ENCODE peak calls at places on chromosomes 6 and 20, in nine cellular contexts. T, K, G, E, C, W, Q, U and Y are unnamed samples.

GRCh38 chr20:45229264-45230056 is 8.3 kb downstream of the SEMG2 start:
- DNase-seq in Q (peak; percentile 69), W (peak; percentile 63), C (peak; percentile 84), T (peak; percentile 13), K (no peak), E (peak; percentile 97), U (no peak), G (no peak), Y (no peak)

GRCh38 chr6:36386495-36387439 is 702 bp downstream of the ETV7 start:
- DNase-seq in W (peak; percentile 43), U (peak; percentile 54), T (peak; percentile 64), Q (peak; percentile 44), K (peak; percentile 32), G (peak; percentile 54), E (peak; percentile 37), C (no peak), Y (no peak)

GRCh38 chr6:73262701-73263569 is at the start of gene KHDC1:
- DNase-seq in W (peak; percentile 29), G (peak; percentile 73), Q (peak; percentile 45), C (peak; percentile 90), T (peak; percentile 54), E (peak; percentile 53), U (peak; percentile 53), K (no peak), Y (peak; percentile 51)

GRCh38 chr6:115729036-115729435 is 331.7 kb downstream of the FRK start:
- DNase-seq in G (no peak), U (no peak), K (no peak), Q (no peak), W (no peak), C (peak; percentile 42), E (no peak), T (no peak), Y (no peak)

GRCh38 chr6:6825153-6825847 is 236.8 kb downstream of the LY86 start:
- DNase-seq in U (no peak), T (no peak), G (no peak), Q (no peak), K (peak; percentile 19), C (no peak), W (peak; percentile 47), E (peak; percentile 69), Y (no peak)

GRCh38 chr6:140475086-140475485 is 1100.6 kb upstream of the CITED2 start:
- DNase-seq in W (no peak), T (no peak), C (no peak), Q (no peak), K (peak; percentile 51), U (no peak), G (no peak), E (no peak), Y (no peak)

GRCh38 chr20:31740208-31740607 is 1.1 kb downstream of the TPX2 start:
- DNase-seq in K (no peak), E (no peak), U (peak; percentile 54), T (peak; percentile 76), W (no peak), Q (no peak), G (no peak), C (no peak), Y (no peak)

GRCh38 chr20:19683168-19683567 is 74.9 kb upstream of the RIN2 start:
- DNase-seq in Q (peak; percentile 30), W (no peak), K (no peak), T (no peak), G (no peak), U (no peak), C (no peak), E (no peak), Y (no peak)

GRCh38 chr6:166599158-166599557 is 12.7 kb upstream of the RAMACL start:
- DNase-seq in C (no peak), K (no peak), T (no peak), G (no peak), Q (no peak), U (no peak), W (no peak), E (no peak), Y (no peak)

GRCh38 chr20:54512694-54513093 is 37.3 kb downstream of the DOK5 start:
- DNase-seq in K (no peak), U (no peak), G (no peak), T (no peak), E (no peak), C (no peak), W (no peak), Q (no peak), Y (no peak)

GRCh38 chr6:162387723-162388382 is 339.7 kb downstream of the PRKN start:
- DNase-seq in K (no peak), G (no peak), Q (no peak), C (no peak), E (no peak), U (no peak), W (no peak), T (no peak), Y (no peak)

GRCh38 chr20:43799150-43799711 is 72.4 kb upstream of the GTSF1L start:
- DNase-seq in C (no peak), U (peak; percentile 5), W (no peak), T (no peak), E (no peak), G (no peak), K (no peak), Q (no peak), Y (no peak)

GRCh38 chr6:46821348-46821992 is 28.3 kb downstream of the MEP1A start:
- DNase-seq in U (no peak), C (no peak), E (no peak), G (no peak), K (no peak), T (no peak), W (no peak), Q (no peak), Y (no peak)

GRCh38 chr6:16659471-16660156 is 101.6 kb downstream of the ATXN1 start:
- DNase-seq in W (no peak), Q (no peak), T (no peak), G (no peak), C (no peak), U (no peak), K (no peak), E (no peak), Y (no peak)

GRCh38 chr6:108497883-108498282 is 62.8 kb upstream of the FOXO3 start:
- DNase-seq in U (peak; percentile 42), C (no peak), W (no peak), E (peak; percentile 39), T (peak; percentile 76), K (no peak), G (no peak), Q (no peak), Y (no peak)

GRCh38 chr6:30974488-30975252 is 8.8 kb upstream of the MUC21 start:
- DNase-seq in W (no peak), E (no peak), G (no peak), U (no peak), C (no peak), K (no peak), Q (no peak), T (no peak), Y (no peak)
- TF ChIP-seq CTCF in W (no peak), E (no peak), G (no peak), U (no peak), C (no peak), K (no peak), Q (no peak), T (no peak), Y (no peak)

DNA sequence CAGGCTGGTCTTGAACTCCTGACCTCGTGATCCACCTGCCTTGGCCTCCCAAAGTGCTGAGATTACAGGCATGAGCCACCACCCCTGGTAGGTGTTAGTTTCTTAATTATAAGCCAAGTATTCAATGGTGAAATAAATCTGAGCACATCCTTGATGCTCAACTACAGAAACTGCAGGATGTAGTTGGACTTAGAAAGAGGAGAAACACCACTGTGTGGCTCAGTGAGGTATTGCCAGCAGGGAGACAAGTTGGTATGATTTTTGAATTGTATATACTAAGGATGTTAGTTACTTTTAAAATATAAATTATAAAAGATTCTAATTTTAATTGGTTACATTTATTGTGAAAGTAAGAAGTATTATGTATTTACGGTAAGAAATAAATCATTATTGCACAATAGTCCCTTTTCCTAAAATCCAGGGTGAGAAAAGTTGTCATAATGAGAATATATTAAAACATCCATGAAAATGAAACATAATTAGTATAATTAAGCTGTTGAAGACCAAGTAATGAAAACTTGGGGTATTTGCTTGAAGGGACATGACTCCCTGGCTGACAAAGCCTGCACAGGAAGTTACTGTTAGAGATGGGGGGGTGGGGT is 17.6 kb downstream of the SLC18B1 start:
- DNase-seq in W (no peak), Q (no peak), U (peak; percentile 43), E (no peak), C (no peak), T (peak; percentile 45), G (no peak), K (no peak), Y (no peak)
- TF ChIP-seq CTCF in W (peak; percentile 13), Q (no peak), U (peak; percentile 66), E (peak; percentile 30), C (no peak), T (peak; percentile 45), G (no peak), K (peak; percentile 18), Y (no peak)

GRCh38 chr6:146593978-146594377 is 4.8 kb upstream of the ADGB start:
- DNase-seq in G (no peak), T (no peak), Q (peak; percentile 35), W (no peak), U (no peak), K (no peak), E (no peak), C (no peak), Y (no peak)

GRCh38 chr6:146595981-146596731 is 2.6 kb upstream of the ADGB start:
- DNase-seq in W (no peak), T (no peak), G (no peak), U (no peak), Q (peak; percentile 50), E (no peak), C (no peak), K (no peak), Y (no peak)

GRCh38 chr6:146590492-146590891 is 8.3 kb upstream of the ADGB start:
- DNase-seq in U (no peak), C (no peak), Q (no peak), T (no peak), G (no peak), W (no peak), K (no peak), E (no peak), Y (no peak)

GRCh38 chr6:146592451-146592850 is 6.3 kb upstream of the ADGB start:
- DNase-seq in K (no peak), U (no peak), T (no peak), W (no peak), Q (no peak), E (no peak), G (no peak), C (no peak), Y (no peak)

DNA sequence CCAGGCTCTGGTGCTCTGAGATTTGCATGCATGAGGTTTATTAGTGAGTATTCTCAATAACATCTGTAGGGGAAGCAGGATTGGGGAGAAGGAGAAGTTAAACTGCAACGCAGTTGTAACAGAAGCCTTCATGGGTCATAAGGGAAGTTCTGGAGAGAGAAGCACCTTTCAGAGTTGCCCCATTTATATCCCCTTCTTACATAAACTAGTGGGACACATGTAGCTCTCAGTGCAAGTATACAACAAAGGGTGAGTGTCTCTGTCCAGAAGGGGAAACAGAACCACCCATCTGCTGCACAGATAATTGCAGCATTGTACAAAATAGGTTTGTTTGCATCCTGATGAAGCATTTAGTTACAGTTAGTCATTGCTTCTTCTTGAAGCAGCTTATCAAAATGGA is 4.3 kb upstream of the ADGB start:
- DNase-seq in G (no peak), W (no peak), U (no peak), Q (no peak), E (no peak), T (no peak), C (no peak), K (no peak), Y (no peak)
- TF ChIP-seq CTCF in G (no peak), W (no peak), U (no peak), Q (no peak), E (no peak), T (no peak), C (no peak), K (no peak), Y (no peak)

GRCh38 chr6:25492951-25493350 is 159.1 kb upstream of the SCGN start:
- DNase-seq in C (no peak), Q (no peak), W (no peak), G (no peak), U (no peak), K (no peak), T (no peak), E (no peak), Y (no peak)
- TF ChIP-seq CTCF in C (no peak), Q (no peak), W (no peak), G (no peak), U (no peak), K (no peak), T (no peak), E (no peak), Y (no peak)